ENCODE peak calls at places on chromosomes 13 and 19, in six cellular contexts. One of them, this sample, is unnamed. For H3K4me1, the result is how much of the 10 kb centered on the place peaks cover.

GRCh38 chr13:59774511-59774911 is 389.2 kb downstream of the DIAPH3 start:
- DNase-seq in RWPE2: no peak
- DNase-seq in mesendoderm: peak
- DNase-seq in fibroblast of lung: peak
- DNase-seq in body of pancreas: no peak
- DNase-seq in neural progenitor cell: peak
- DNase-seq in this sample: no peak

GRCh38 chr19:46915386-46915785 is 54.6 kb downstream of the ARHGAP35 start:
- DNase-seq in fibroblast of lung: no peak
- DNase-seq in body of pancreas: no peak
- DNase-seq in RWPE2: no peak
- DNase-seq in mesendoderm: no peak
- DNase-seq in neural progenitor cell: no peak
- DNase-seq in this sample: no peak

GRCh38 chr19:55528030-55528801 is 8.7 kb downstream of the SBK2 start:
- DNase-seq in fibroblast of lung: no peak
- DNase-seq in mesendoderm: peak
- DNase-seq in neural progenitor cell: no peak
- DNase-seq in RWPE2: no peak
- DNase-seq in body of pancreas: peak
- DNase-seq in this sample: peak

GRCh38 chr13:106052200-106052767 is 483.2 kb downstream of the EFNB2 start:
- DNase-seq in fibroblast of lung: peak
- DNase-seq in RWPE2: no peak
- DNase-seq in neural progenitor cell: peak
- DNase-seq in body of pancreas: no peak
- DNase-seq in mesendoderm: no peak
- DNase-seq in this sample: no peak

GRCh38 chr19:30695171-30695875 is 323.1 kb downstream of the ZNF536 start:
- DNase-seq in fibroblast of lung: no peak
- DNase-seq in neural progenitor cell: peak
- DNase-seq in body of pancreas: no peak
- DNase-seq in mesendoderm: peak
- DNase-seq in RWPE2: no peak
- DNase-seq in this sample: no peak

GRCh38 chr19:29086182-29086581 is 126.8 kb downstream of the UQCRFS1 start:
- DNase-seq in RWPE2: no peak
- DNase-seq in fibroblast of lung: no peak
- DNase-seq in neural progenitor cell: no peak
- DNase-seq in body of pancreas: peak
- DNase-seq in mesendoderm: no peak
- DNase-seq in this sample: peak

GRCh38 chr13:28582225-28582891 is 76.6 kb upstream of the POMP start:
- DNase-seq in RWPE2: no peak
- DNase-seq in body of pancreas: no peak
- DNase-seq in neural progenitor cell: no peak
- DNase-seq in mesendoderm: peak
- DNase-seq in fibroblast of lung: no peak
- DNase-seq in this sample: no peak

GRCh38 chr13:27200413-27201066 is 28.9 kb upstream of the USP12 start:
- DNase-seq in fibroblast of lung: peak
- DNase-seq in mesendoderm: no peak
- DNase-seq in RWPE2: no peak
- DNase-seq in neural progenitor cell: no peak
- DNase-seq in body of pancreas: no peak
- DNase-seq in this sample: no peak

GRCh38 chr13:77827350-77827749 is 91.3 kb downstream of the EDNRB start:
- DNase-seq in neural progenitor cell: no peak
- DNase-seq in RWPE2: no peak
- DNase-seq in fibroblast of lung: no peak
- DNase-seq in mesendoderm: no peak
- DNase-seq in body of pancreas: no peak
- DNase-seq in this sample: no peak

GRCh38 chr13:51501592-51502205 is 48.9 kb upstream of the INTS6 start:
- DNase-seq in body of pancreas: no peak
- DNase-seq in fibroblast of lung: peak
- DNase-seq in RWPE2: no peak
- DNase-seq in mesendoderm: no peak
- DNase-seq in neural progenitor cell: no peak
- DNase-seq in this sample: no peak

DNA sequence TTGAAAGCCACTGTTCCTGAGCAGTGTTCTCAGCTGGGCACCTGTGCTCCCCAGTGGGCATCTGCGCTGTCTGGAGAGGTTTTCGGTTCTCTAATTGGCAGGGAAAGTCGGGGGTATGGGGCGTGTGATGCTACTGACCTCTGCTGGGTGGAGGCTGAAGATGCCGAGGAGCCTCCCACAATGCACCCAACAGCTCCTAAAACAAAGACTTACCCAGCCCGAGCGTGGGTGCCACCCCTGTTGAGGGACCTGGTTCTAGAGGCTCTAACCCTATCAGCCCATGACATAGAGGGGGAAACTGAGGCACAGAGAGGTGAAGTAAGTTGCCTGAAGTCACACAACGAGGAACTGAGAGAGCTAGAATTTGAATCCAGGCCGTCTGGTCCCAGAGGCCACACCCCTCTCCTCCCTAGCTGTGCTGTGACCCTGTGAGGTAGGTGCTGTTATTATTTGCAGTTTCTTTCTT is 2.3 kb downstream of the SPACA4 start:
- DNase-seq in body of pancreas: no peak
- DNase-seq in fibroblast of lung: peak
- DNase-seq in neural progenitor cell: peak
- DNase-seq in mesendoderm: peak
- DNase-seq in RWPE2: no peak
- DNase-seq in this sample: peak
- H3K4me1 ChIP-seq in body of pancreas: under half
- H3K4me1 ChIP-seq in fibroblast of lung: under half
- H3K4me1 ChIP-seq in neural progenitor cell: under half
- H3K4me1 ChIP-seq in mesendoderm: under half
- H3K4me1 ChIP-seq in RWPE2: under half
- H3K4me1 ChIP-seq in this sample: under half

DNA sequence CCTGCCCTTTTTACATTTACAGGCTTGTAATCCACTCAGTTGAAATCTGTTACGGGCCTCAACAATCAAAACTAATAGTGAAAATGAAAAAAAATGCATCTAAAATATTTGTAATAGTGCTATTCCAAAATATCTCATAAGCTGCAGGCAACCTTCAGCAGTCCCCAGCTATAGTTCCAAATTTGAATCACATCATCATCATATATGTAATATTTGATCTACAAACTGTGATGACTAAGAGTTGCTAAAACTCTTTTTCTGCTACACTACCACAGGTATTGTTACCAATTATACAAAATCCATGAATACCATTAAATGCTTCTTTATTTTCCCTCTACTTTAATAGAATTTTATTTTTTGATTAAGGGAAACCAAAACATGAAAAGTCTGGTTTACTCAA is 121.4 kb upstream of the RFC3 start:
- DNase-seq in neural progenitor cell: no peak
- DNase-seq in RWPE2: no peak
- DNase-seq in fibroblast of lung: no peak
- DNase-seq in mesendoderm: no peak
- DNase-seq in body of pancreas: no peak
- DNase-seq in this sample: no peak
- H3K4me1 ChIP-seq in neural progenitor cell: under half
- H3K4me1 ChIP-seq in RWPE2: under half
- H3K4me1 ChIP-seq in fibroblast of lung: under half
- H3K4me1 ChIP-seq in mesendoderm: under half
- H3K4me1 ChIP-seq in body of pancreas: under half
- H3K4me1 ChIP-seq in this sample: under half

DNA sequence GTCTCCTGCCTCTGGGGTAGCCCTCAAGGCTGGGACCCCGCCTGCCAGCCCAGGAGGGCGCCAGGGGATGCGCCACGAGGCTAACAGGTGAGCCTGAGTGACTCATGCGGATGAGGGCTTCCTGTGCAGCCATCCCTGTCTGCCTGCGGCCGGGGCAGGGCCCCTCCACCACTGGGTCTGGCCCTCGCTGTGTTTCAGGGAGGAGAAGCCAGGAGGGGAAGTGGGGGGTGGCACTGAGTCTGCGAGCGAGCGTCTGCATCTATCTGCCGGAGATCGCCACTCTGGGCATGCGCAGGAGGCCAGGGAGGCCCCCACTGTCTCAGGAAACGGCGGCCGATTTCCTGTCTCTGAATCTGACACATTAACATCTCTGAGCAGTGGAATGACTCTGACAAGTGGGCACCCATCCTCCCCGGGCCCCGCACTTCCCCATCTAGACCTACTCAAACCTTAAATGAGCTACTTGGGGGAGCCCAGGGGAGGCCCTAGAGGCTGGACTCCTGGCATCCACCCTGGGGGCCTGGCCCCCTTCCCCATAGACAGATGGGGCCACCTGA is 19.7 kb downstream of the RFX1 start:
- DNase-seq in body of pancreas: peak
- DNase-seq in neural progenitor cell: peak
- DNase-seq in fibroblast of lung: no peak
- DNase-seq in RWPE2: no peak
- DNase-seq in mesendoderm: peak
- DNase-seq in this sample: peak
- H3K4me1 ChIP-seq in body of pancreas: under half
- H3K4me1 ChIP-seq in neural progenitor cell: under half
- H3K4me1 ChIP-seq in fibroblast of lung: under half
- H3K4me1 ChIP-seq in RWPE2: under half
- H3K4me1 ChIP-seq in mesendoderm: under half
- H3K4me1 ChIP-seq in this sample: under half

GRCh38 chr19:6275170-6275744 is 4.5 kb downstream of the MLLT1 start:
- DNase-seq in body of pancreas: no peak
- DNase-seq in RWPE2: no peak
- DNase-seq in fibroblast of lung: no peak
- DNase-seq in mesendoderm: no peak
- DNase-seq in neural progenitor cell: no peak
- DNase-seq in this sample: no peak
- H3K4me1 ChIP-seq in body of pancreas: half or more
- H3K4me1 ChIP-seq in RWPE2: under half
- H3K4me1 ChIP-seq in fibroblast of lung: half or more
- H3K4me1 ChIP-seq in mesendoderm: under half
- H3K4me1 ChIP-seq in neural progenitor cell: half or more
- H3K4me1 ChIP-seq in this sample: under half

GRCh38 chr19:41880329-41880708 is 2.7 kb upstream of the ARHGEF1 start:
- DNase-seq in RWPE2: no peak
- DNase-seq in neural progenitor cell: no peak
- DNase-seq in mesendoderm: no peak
- DNase-seq in fibroblast of lung: no peak
- DNase-seq in body of pancreas: no peak
- DNase-seq in this sample: no peak
- H3K4me1 ChIP-seq in RWPE2: under half
- H3K4me1 ChIP-seq in neural progenitor cell: under half
- H3K4me1 ChIP-seq in mesendoderm: under half
- H3K4me1 ChIP-seq in fibroblast of lung: under half
- H3K4me1 ChIP-seq in body of pancreas: under half
- H3K4me1 ChIP-seq in this sample: under half

GRCh38 chr19:41871573-41872383 is 5.3 kb upstream of the CD79A start:
- DNase-seq in body of pancreas: no peak
- DNase-seq in RWPE2: no peak
- DNase-seq in neural progenitor cell: no peak
- DNase-seq in mesendoderm: peak
- DNase-seq in fibroblast of lung: no peak
- DNase-seq in this sample: peak

GRCh38 chr19:41870401-41870873 is 6.6 kb upstream of the CD79A start:
- DNase-seq in neural progenitor cell: no peak
- DNase-seq in mesendoderm: no peak
- DNase-seq in fibroblast of lung: peak
- DNase-seq in body of pancreas: no peak
- DNase-seq in RWPE2: no peak
- DNase-seq in this sample: peak

GRCh38 chr19:41868989-41869300 is 8.1 kb upstream of the CD79A start:
- DNase-seq in mesendoderm: no peak
- DNase-seq in body of pancreas: no peak
- DNase-seq in neural progenitor cell: no peak
- DNase-seq in RWPE2: no peak
- DNase-seq in fibroblast of lung: no peak
- DNase-seq in this sample: no peak

GRCh38 chr19:41868120-41868988 is 8.3 kb downstream of the RPS19 start:
- DNase-seq in RWPE2: no peak
- DNase-seq in mesendoderm: no peak
- DNase-seq in fibroblast of lung: no peak
- DNase-seq in neural progenitor cell: no peak
- DNase-seq in body of pancreas: no peak
- DNase-seq in this sample: peak

GRCh38 chr19:41869374-41869955 is 7.6 kb upstream of the CD79A start:
- DNase-seq in neural progenitor cell: no peak
- DNase-seq in body of pancreas: no peak
- DNase-seq in RWPE2: no peak
- DNase-seq in fibroblast of lung: no peak
- DNase-seq in mesendoderm: no peak
- DNase-seq in this sample: no peak
- H3K4me1 ChIP-seq in neural progenitor cell: under half
- H3K4me1 ChIP-seq in body of pancreas: under half
- H3K4me1 ChIP-seq in RWPE2: under half
- H3K4me1 ChIP-seq in fibroblast of lung: under half
- H3K4me1 ChIP-seq in mesendoderm: under half
- H3K4me1 ChIP-seq in this sample: under half

DNA sequence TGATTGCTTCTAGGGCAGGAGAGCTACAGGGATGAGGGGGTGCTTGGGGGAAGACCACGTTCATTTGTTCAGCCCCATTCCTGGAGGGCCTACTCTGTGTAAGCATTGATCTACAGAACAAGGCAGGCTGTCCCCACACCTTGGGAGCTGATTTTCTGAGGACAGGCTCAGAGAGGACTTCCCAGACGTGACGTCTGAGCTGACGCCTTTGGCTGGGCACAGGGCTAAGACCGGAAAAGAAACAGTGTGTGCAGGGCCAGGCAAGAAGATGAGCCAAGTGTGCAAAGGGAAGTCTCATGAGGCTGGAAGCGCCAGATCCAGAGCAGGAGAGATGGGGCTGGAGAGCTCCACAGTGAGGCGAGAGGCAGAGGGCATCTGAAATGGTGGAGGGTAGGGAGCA is 12.6 kb downstream of the IGLON5 start:
- DNase-seq in body of pancreas: no peak
- DNase-seq in neural progenitor cell: no peak
- DNase-seq in mesendoderm: no peak
- DNase-seq in RWPE2: no peak
- DNase-seq in fibroblast of lung: no peak
- DNase-seq in this sample: no peak
- H3K4me1 ChIP-seq in body of pancreas: under half
- H3K4me1 ChIP-seq in neural progenitor cell: under half
- H3K4me1 ChIP-seq in mesendoderm: under half
- H3K4me1 ChIP-seq in RWPE2: under half
- H3K4me1 ChIP-seq in fibroblast of lung: under half
- H3K4me1 ChIP-seq in this sample: under half

DNA sequence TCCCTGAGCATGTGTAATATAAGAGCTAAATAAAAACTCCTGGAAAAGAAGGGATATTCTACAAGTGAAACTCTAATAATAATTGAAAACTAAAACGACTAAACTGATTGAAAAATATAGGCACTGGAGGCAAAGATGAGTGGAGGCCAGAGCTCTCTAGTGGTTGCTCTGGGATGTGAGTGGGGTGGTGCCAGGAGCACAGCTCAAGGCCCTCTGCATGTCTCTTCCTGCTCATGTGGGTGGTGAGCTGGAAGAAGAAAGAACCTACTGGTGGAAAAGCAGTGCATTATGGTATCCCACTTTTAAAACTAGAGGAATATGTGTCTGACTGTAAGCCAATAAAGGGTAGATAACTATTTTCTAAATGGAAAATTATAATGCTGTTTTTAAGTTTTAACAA is 15.8 kb upstream of the ARHGEF7 start:
- DNase-seq in RWPE2: no peak
- DNase-seq in neural progenitor cell: no peak
- DNase-seq in body of pancreas: no peak
- DNase-seq in mesendoderm: peak
- DNase-seq in fibroblast of lung: no peak
- DNase-seq in this sample: no peak
- H3K4me1 ChIP-seq in RWPE2: under half
- H3K4me1 ChIP-seq in neural progenitor cell: under half
- H3K4me1 ChIP-seq in body of pancreas: under half
- H3K4me1 ChIP-seq in mesendoderm: under half
- H3K4me1 ChIP-seq in fibroblast of lung: under half
- H3K4me1 ChIP-seq in this sample: under half

GRCh38 chr19:2533686-2534085 is 57.8 kb downstream of the GADD45B start:
- DNase-seq in neural progenitor cell: no peak
- DNase-seq in RWPE2: no peak
- DNase-seq in fibroblast of lung: no peak
- DNase-seq in body of pancreas: no peak
- DNase-seq in mesendoderm: no peak
- DNase-seq in this sample: no peak
- H3K4me1 ChIP-seq in neural progenitor cell: under half
- H3K4me1 ChIP-seq in RWPE2: under half
- H3K4me1 ChIP-seq in fibroblast of lung: under half
- H3K4me1 ChIP-seq in body of pancreas: under half
- H3K4me1 ChIP-seq in mesendoderm: under half
- H3K4me1 ChIP-seq in this sample: under half